ENCODE peak calls at places on chromosome 16, in eight cellular contexts. One of them, this sample, is unnamed.

GRCh38 chr16:71626018-71626857 is at the start of gene MARVELD3:
- DNase-seq in H1: peak
- DNase-seq in gastrocnemius medialis: no peak
- DNase-seq in pancreas: peak
- DNase-seq in GM12878: no peak
- DNase-seq in Peyer's patch: no peak
- DNase-seq in fibroblast of mammary gland: no peak
- DNase-seq in OCI-LY7: no peak
- DNase-seq in this sample: no peak

GRCh38 chr16:65967376-65967775 is 399.1 kb upstream of the CDH5 start:
- DNase-seq in fibroblast of mammary gland: peak
- DNase-seq in Peyer's patch: no peak
- DNase-seq in gastrocnemius medialis: no peak
- DNase-seq in H1: no peak
- DNase-seq in GM12878: no peak
- DNase-seq in pancreas: no peak
- DNase-seq in OCI-LY7: no peak
- DNase-seq in this sample: no peak

GRCh38 chr16:55842369-55843104 is 9.6 kb upstream of the CES1 start:
- DNase-seq in GM12878: no peak
- DNase-seq in OCI-LY7: peak
- DNase-seq in fibroblast of mammary gland: peak
- DNase-seq in pancreas: peak
- DNase-seq in H1: peak
- DNase-seq in gastrocnemius medialis: no peak
- DNase-seq in Peyer's patch: no peak
- DNase-seq in this sample: no peak

GRCh38 chr16:19515765-19516164 is 6.1 kb downstream of the GDE1 start:
- DNase-seq in GM12878: no peak
- DNase-seq in gastrocnemius medialis: no peak
- DNase-seq in OCI-LY7: no peak
- DNase-seq in pancreas: no peak
- DNase-seq in Peyer's patch: no peak
- DNase-seq in H1: no peak
- DNase-seq in fibroblast of mammary gland: no peak
- DNase-seq in this sample: no peak

GRCh38 chr16:53636978-53637377 is 66.7 kb downstream of the RPGRIP1L start:
- DNase-seq in OCI-LY7: no peak
- DNase-seq in pancreas: no peak
- DNase-seq in Peyer's patch: no peak
- DNase-seq in H1: no peak
- DNase-seq in fibroblast of mammary gland: no peak
- DNase-seq in gastrocnemius medialis: no peak
- DNase-seq in GM12878: no peak
- DNase-seq in this sample: no peak

GRCh38 chr16:50259334-50260205 is 6.8 kb upstream of the ADCY7 start:
- DNase-seq in Peyer's patch: peak
- DNase-seq in fibroblast of mammary gland: peak
- DNase-seq in GM12878: no peak
- DNase-seq in gastrocnemius medialis: peak
- DNase-seq in OCI-LY7: no peak
- DNase-seq in pancreas: no peak
- DNase-seq in H1: no peak
- DNase-seq in this sample: peak

GRCh38 chr16:1823821-1824220 is 2.8 kb downstream of the HAGH start:
- DNase-seq in OCI-LY7: peak
- DNase-seq in gastrocnemius medialis: no peak
- DNase-seq in Peyer's patch: no peak
- DNase-seq in fibroblast of mammary gland: peak
- DNase-seq in pancreas: peak
- DNase-seq in GM12878: no peak
- DNase-seq in H1: peak
- DNase-seq in this sample: no peak

GRCh38 chr16:31177136-31177535 is 2.8 kb upstream of the FUS start:
- DNase-seq in Peyer's patch: peak
- DNase-seq in GM12878: no peak
- DNase-seq in fibroblast of mammary gland: peak
- DNase-seq in gastrocnemius medialis: no peak
- DNase-seq in pancreas: no peak
- DNase-seq in OCI-LY7: peak
- DNase-seq in H1: no peak
- DNase-seq in this sample: no peak

GRCh38 chr16:82945420-82946096 is 318.8 kb downstream of the CDH13 start:
- DNase-seq in OCI-LY7: no peak
- DNase-seq in H1: no peak
- DNase-seq in GM12878: no peak
- DNase-seq in pancreas: no peak
- DNase-seq in fibroblast of mammary gland: no peak
- DNase-seq in gastrocnemius medialis: no peak
- DNase-seq in Peyer's patch: no peak
- DNase-seq in this sample: no peak

GRCh38 chr16:84331998-84332780 is 36.1 kb upstream of the ATP2C2 start:
- DNase-seq in Peyer's patch: no peak
- DNase-seq in pancreas: no peak
- DNase-seq in H1: no peak
- DNase-seq in GM12878: no peak
- DNase-seq in fibroblast of mammary gland: peak
- DNase-seq in OCI-LY7: no peak
- DNase-seq in gastrocnemius medialis: no peak
- DNase-seq in this sample: no peak

GRCh38 chr16:4788489-4788889 is 344 bp upstream of the SEPTIN12 start:
- DNase-seq in Peyer's patch: no peak
- DNase-seq in H1: no peak
- DNase-seq in fibroblast of mammary gland: no peak
- DNase-seq in gastrocnemius medialis: no peak
- DNase-seq in pancreas: peak
- DNase-seq in OCI-LY7: no peak
- DNase-seq in GM12878: no peak
- DNase-seq in this sample: no peak

GRCh38 chr16:234468-235305 is at the start of gene FAM234A:
- DNase-seq in gastrocnemius medialis: peak
- DNase-seq in fibroblast of mammary gland: peak
- DNase-seq in H1: peak
- DNase-seq in GM12878: peak
- DNase-seq in OCI-LY7: peak
- DNase-seq in Peyer's patch: peak
- DNase-seq in pancreas: peak
- DNase-seq in this sample: peak

GRCh38 chr16:87661561-87661960 is 59.3 kb downstream of the JPH3 start:
- DNase-seq in OCI-LY7: peak
- DNase-seq in GM12878: no peak
- DNase-seq in fibroblast of mammary gland: peak
- DNase-seq in pancreas: no peak
- DNase-seq in H1: peak
- DNase-seq in gastrocnemius medialis: no peak
- DNase-seq in Peyer's patch: peak
- DNase-seq in this sample: no peak

GRCh38 chr16:76705883-76706282 is 428.7 kb downstream of the CNTNAP4 start:
- DNase-seq in fibroblast of mammary gland: no peak
- DNase-seq in GM12878: no peak
- DNase-seq in H1: no peak
- DNase-seq in pancreas: no peak
- DNase-seq in OCI-LY7: no peak
- DNase-seq in gastrocnemius medialis: no peak
- DNase-seq in Peyer's patch: no peak
- DNase-seq in this sample: no peak

GRCh38 chr16:84496991-84497390 is 7.5 kb downstream of the MEAK7 start:
- DNase-seq in fibroblast of mammary gland: no peak
- DNase-seq in gastrocnemius medialis: no peak
- DNase-seq in pancreas: no peak
- DNase-seq in Peyer's patch: no peak
- DNase-seq in GM12878: no peak
- DNase-seq in OCI-LY7: no peak
- DNase-seq in H1: no peak
- DNase-seq in this sample: no peak

GRCh38 chr16:50318796-50319578 is 49.8 kb downstream of the BRD7 start:
- DNase-seq in OCI-LY7: no peak
- DNase-seq in GM12878: no peak
- DNase-seq in gastrocnemius medialis: no peak
- DNase-seq in pancreas: no peak
- DNase-seq in H1: no peak
- DNase-seq in fibroblast of mammary gland: no peak
- DNase-seq in Peyer's patch: no peak
- DNase-seq in this sample: no peak

GRCh38 chr16:80618862-80619648 is 78.3 kb downstream of the DYNLRB2 start:
- DNase-seq in Peyer's patch: no peak
- DNase-seq in OCI-LY7: no peak
- DNase-seq in GM12878: no peak
- DNase-seq in gastrocnemius medialis: no peak
- DNase-seq in fibroblast of mammary gland: no peak
- DNase-seq in pancreas: no peak
- DNase-seq in H1: no peak
- DNase-seq in this sample: no peak

GRCh38 chr16:9040766-9041430 is 50.5 kb upstream of the HAPSTR1 start:
- DNase-seq in OCI-LY7: no peak
- DNase-seq in H1: no peak
- DNase-seq in fibroblast of mammary gland: no peak
- DNase-seq in Peyer's patch: no peak
- DNase-seq in gastrocnemius medialis: no peak
- DNase-seq in GM12878: no peak
- DNase-seq in pancreas: no peak
- DNase-seq in this sample: no peak

GRCh38 chr16:10988879-10989278 is 44.5 kb downstream of the CLEC16A start:
- DNase-seq in Peyer's patch: no peak
- DNase-seq in OCI-LY7: no peak
- DNase-seq in gastrocnemius medialis: no peak
- DNase-seq in fibroblast of mammary gland: no peak
- DNase-seq in GM12878: no peak
- DNase-seq in pancreas: no peak
- DNase-seq in H1: no peak
- DNase-seq in this sample: no peak
- TF ChIP-seq CTCF in Peyer's patch: no peak
- TF ChIP-seq CTCF in OCI-LY7: peak
- TF ChIP-seq CTCF in gastrocnemius medialis: no peak
- TF ChIP-seq CTCF in fibroblast of mammary gland: no peak
- TF ChIP-seq CTCF in GM12878: no peak
- TF ChIP-seq CTCF in pancreas: no peak
- TF ChIP-seq CTCF in H1: no peak
- TF ChIP-seq CTCF in this sample: no peak

GRCh38 chr16:23679274-23679985 is 741 bp downstream of the PLK1 start:
- DNase-seq in gastrocnemius medialis: no peak
- DNase-seq in fibroblast of mammary gland: peak
- DNase-seq in pancreas: no peak
- DNase-seq in Peyer's patch: no peak
- DNase-seq in GM12878: no peak
- DNase-seq in OCI-LY7: peak
- DNase-seq in H1: peak
- DNase-seq in this sample: no peak

GRCh38 chr16:23676924-23677480 is 1.7 kb upstream of the PLK1 start:
- DNase-seq in fibroblast of mammary gland: peak
- DNase-seq in GM12878: no peak
- DNase-seq in pancreas: peak
- DNase-seq in H1: no peak
- DNase-seq in Peyer's patch: no peak
- DNase-seq in gastrocnemius medialis: no peak
- DNase-seq in OCI-LY7: no peak
- DNase-seq in this sample: no peak

GRCh38 chr16:23678430-23679273 is at the start of gene PLK1:
- DNase-seq in OCI-LY7: peak
- DNase-seq in fibroblast of mammary gland: peak
- DNase-seq in pancreas: peak
- DNase-seq in Peyer's patch: peak
- DNase-seq in gastrocnemius medialis: peak
- DNase-seq in GM12878: peak
- DNase-seq in H1: peak
- DNase-seq in this sample: no peak

GRCh38 chr16:23682181-23682580 is 3.5 kb downstream of the PLK1 start:
- DNase-seq in Peyer's patch: no peak
- DNase-seq in fibroblast of mammary gland: peak
- DNase-seq in GM12878: no peak
- DNase-seq in OCI-LY7: no peak
- DNase-seq in pancreas: no peak
- DNase-seq in H1: no peak
- DNase-seq in gastrocnemius medialis: no peak
- DNase-seq in this sample: no peak

DNA sequence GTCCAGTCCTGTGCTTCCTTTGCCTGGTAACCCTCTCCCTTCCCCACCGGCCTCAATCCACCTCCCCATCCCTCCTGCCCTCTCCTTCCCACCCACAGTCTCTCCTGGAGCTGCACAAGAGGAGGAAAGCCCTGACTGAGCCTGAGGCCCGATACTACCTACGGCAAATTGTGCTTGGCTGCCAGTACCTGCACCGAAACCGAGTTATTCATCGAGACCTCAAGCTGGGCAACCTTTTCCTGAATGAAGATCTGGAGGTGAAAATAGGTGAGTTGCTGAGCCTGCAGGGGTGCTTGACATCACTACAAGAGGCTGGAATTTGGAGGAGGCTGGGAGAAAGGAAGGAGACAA is 1.3 kb downstream of the PLK1 start:
- DNase-seq in Peyer's patch: no peak
- DNase-seq in fibroblast of mammary gland: no peak
- DNase-seq in GM12878: no peak
- DNase-seq in gastrocnemius medialis: no peak
- DNase-seq in pancreas: no peak
- DNase-seq in H1: no peak
- DNase-seq in OCI-LY7: no peak
- DNase-seq in this sample: no peak
- H3K4me3 ChIP-seq in Peyer's patch: no peak
- H3K4me3 ChIP-seq in fibroblast of mammary gland: peak
- H3K4me3 ChIP-seq in GM12878: peak
- H3K4me3 ChIP-seq in gastrocnemius medialis: no peak
- H3K4me3 ChIP-seq in pancreas: no peak
- H3K4me3 ChIP-seq in H1: peak
- H3K4me3 ChIP-seq in OCI-LY7: peak
- H3K4me3 ChIP-seq in this sample: no peak

DNA sequence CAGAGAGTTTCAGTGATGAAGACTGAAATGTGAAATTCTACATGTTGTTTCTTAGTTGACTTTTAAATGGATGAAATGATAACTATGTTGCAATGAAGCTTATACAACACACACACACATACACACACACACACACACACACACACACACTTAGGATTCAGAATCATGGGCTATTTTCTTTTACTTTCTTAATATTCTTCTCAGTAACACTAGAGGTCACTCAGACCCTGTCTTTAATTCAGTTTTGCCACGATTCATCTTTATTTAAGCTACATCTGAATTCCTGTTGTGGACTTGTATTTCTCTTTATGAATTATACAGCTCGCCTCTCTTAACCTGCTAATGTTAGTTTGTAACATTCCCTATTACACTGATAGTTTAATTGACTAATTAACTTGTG is 109.6 kb upstream of the GOT2 start:
- DNase-seq in fibroblast of mammary gland: peak
- DNase-seq in Peyer's patch: no peak
- DNase-seq in GM12878: peak
- DNase-seq in gastrocnemius medialis: no peak
- DNase-seq in OCI-LY7: peak
- DNase-seq in pancreas: no peak
- DNase-seq in H1: no peak
- DNase-seq in this sample: no peak
- TF ChIP-seq CTCF in fibroblast of mammary gland: peak
- TF ChIP-seq CTCF in Peyer's patch: no peak
- TF ChIP-seq CTCF in GM12878: no peak
- TF ChIP-seq CTCF in gastrocnemius medialis: no peak
- TF ChIP-seq CTCF in OCI-LY7: peak
- TF ChIP-seq CTCF in pancreas: no peak
- TF ChIP-seq CTCF in H1: no peak
- TF ChIP-seq CTCF in this sample: no peak

DNA sequence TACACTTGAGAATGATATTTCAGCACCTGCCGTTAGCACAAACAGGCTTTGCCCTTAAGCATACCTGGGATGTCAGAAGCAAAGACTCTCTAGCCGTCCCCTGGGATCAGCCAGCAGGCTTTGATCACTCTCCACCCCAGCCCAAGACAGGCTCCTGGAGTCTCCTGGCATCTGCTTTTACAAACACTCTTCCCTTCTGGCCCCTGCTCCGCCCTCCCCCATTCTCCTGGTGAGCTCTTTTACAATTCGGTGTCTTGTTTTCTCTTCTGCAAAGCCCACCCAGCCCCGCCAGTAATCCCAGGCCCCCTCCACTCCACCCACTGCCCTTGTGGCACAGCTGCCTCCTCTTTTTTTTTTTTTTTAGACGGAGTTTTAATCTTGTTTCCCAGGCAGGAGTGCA is 50.4 kb downstream of the KATNIP start:
- DNase-seq in GM12878: no peak
- DNase-seq in pancreas: no peak
- DNase-seq in OCI-LY7: no peak
- DNase-seq in gastrocnemius medialis: no peak
- DNase-seq in fibroblast of mammary gland: no peak
- DNase-seq in H1: peak
- DNase-seq in Peyer's patch: no peak
- DNase-seq in this sample: no peak
- H3K4me3 ChIP-seq in GM12878: no peak
- H3K4me3 ChIP-seq in pancreas: no peak
- H3K4me3 ChIP-seq in OCI-LY7: no peak
- H3K4me3 ChIP-seq in gastrocnemius medialis: no peak
- H3K4me3 ChIP-seq in fibroblast of mammary gland: no peak
- H3K4me3 ChIP-seq in H1: no peak
- H3K4me3 ChIP-seq in Peyer's patch: no peak
- H3K4me3 ChIP-seq in this sample: no peak

This sample was measured in coronary artery.